ENCODE peak calls at places on chromosomes 7 and 10, in five cellular contexts. K is HCT116, Z is SK-N-SH, H is GM12878, W is H1. A is an unnamed sample.

GRCh38 chr7:157907998-157908782 is 571.4 kb downstream of the DNAJB6 start:
- DNase-seq in K (no peak), H (no peak), W (no peak), Z (no peak), A (no peak)

GRCh38 chr7:43583424-43584199 is 704 bp downstream of the STK17A start:
- DNase-seq in W (peak; percentile 69), H (no peak), K (no peak), Z (peak; percentile 76), A (peak; percentile 67)

GRCh38 chr7:48048113-48048512 is 12.8 kb downstream of the C7orf57 start:
- DNase-seq in W (no peak), H (no peak), K (peak; percentile 26), Z (no peak), A (no peak)

GRCh38 chr10:110170142-110170887 is 37.1 kb upstream of the MXI1 start:
- DNase-seq in Z (no peak), H (no peak), W (peak; percentile 46), K (no peak), A (no peak)

GRCh38 chr10:34320265-34320664 is 494.8 kb downstream of the PARD3 start:
- DNase-seq in W (no peak), H (no peak), K (no peak), Z (peak; percentile 30), A (no peak)

GRCh38 chr7:157576415-157576814 is 239.6 kb downstream of the DNAJB6 start:
- DNase-seq in Z (no peak), K (no peak), W (no peak), H (no peak), A (no peak)

GRCh38 chr7:129650056-129650758 is 38.7 kb downstream of the NRF1 start:
- DNase-seq in W (no peak), Z (no peak), H (no peak), K (no peak), A (no peak)

GRCh38 chr7:4738711-4739527 is 36.5 kb upstream of the AP5Z1 start:
- DNase-seq in Z (peak; percentile 87), W (peak; percentile 51), H (no peak), K (peak; percentile 73), A (peak; percentile 54)

GRCh38 chr10:114094795-114095194 is 51.1 kb downstream of the ADRB1 start:
- DNase-seq in K (no peak), W (no peak), H (no peak), Z (no peak), A (no peak)

GRCh38 chr7:94669773-94670495 is 14.0 kb upstream of the SGCE start:
- DNase-seq in Z (no peak), K (no peak), H (no peak), W (no peak), A (no peak)

GRCh38 chr10:80150172-80150571 is 17.6 kb downstream of the PLAC9 start:
- DNase-seq in K (no peak), Z (no peak), H (no peak), W (no peak), A (no peak)

GRCh38 chr10:63133787-63134557 is 844 bp downstream of the NRBF2 start:
- DNase-seq in W (no peak), Z (no peak), K (no peak), H (no peak), A (peak; percentile 55)

GRCh38 chr7:29345590-29345989 is 151.0 kb downstream of the CHN2 start:
- DNase-seq in K (peak; percentile 10), W (peak; percentile 66), H (no peak), Z (peak; percentile 63), A (peak; percentile 62)

GRCh38 chr10:121442086-121442485 is 156.2 kb downstream of the FGFR2 start:
- DNase-seq in H (no peak), W (no peak), Z (no peak), K (no peak), A (no peak)

GRCh38 chr7:137847418-137848050 is 760 bp upstream of the DGKI start:
- DNase-seq in W (peak; percentile 72), H (peak; percentile 35), Z (no peak), K (no peak), A (no peak)

GRCh38 chr10:95428702-95429101 is 132.5 kb downstream of the SORBS1 start:
- DNase-seq in K (no peak), W (no peak), Z (no peak), H (no peak), A (no peak)

GRCh38 chr10:51699145-51699474 is 285 bp downstream of the CSTF2T start:
- DNase-seq in H (no peak), Z (no peak), K (no peak), W (no peak), A (no peak)

GRCh38 chr7:16936626-16937422 is 55.0 kb upstream of the AGR3 start:
- DNase-seq in H (no peak), Z (no peak), W (no peak), K (no peak), A (no peak)

GRCh38 chr10:10831085-10831484 is 186.6 kb upstream of the CELF2 start:
- DNase-seq in K (no peak), Z (no peak), W (no peak), H (no peak), A (no peak)

GRCh38 chr7:116653204-116653603 is 18.8 kb upstream of the MET start:
- DNase-seq in W (no peak), Z (no peak), H (no peak), K (peak; percentile 49), A (no peak)

DNA sequence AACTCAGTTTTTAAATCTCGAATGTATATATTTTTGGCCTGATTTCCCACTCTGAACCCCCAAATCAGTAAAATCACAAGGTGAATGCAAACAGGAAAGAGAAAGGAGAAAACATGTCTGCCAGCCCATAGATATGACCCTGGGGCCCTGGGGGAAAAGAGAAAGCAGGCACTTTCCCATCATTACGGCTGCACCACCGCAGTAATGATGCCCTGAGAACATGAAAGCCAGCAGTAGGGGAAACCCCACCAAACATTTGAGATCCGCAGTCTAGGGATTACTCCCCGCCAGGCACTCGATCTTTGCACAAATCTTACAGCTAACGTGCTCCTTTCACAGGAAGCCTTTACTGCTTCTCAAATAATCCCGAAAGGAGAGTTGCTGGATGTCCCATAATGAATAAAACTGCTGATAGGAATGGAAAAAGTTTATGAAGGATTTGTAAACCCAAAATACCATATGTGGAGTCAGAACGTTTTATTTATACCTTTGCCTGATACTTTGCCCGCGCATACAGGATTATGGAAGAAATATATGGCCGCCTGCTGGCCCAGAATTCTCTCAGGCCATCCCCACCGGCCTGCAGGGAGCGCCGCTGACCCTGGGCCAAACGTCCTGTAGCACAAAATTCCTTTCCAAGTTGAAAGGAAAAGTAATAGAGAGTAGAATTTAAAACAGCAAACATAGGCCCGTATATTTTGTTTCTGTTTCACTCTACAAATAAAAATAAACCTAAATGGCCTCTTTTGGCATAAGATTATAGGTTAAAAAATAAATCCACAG is 180.0 kb upstream of the INHBA start:
- DNase-seq in H (peak; percentile 80), W (no peak), K (no peak), Z (no peak), A (no peak)
- TF ChIP-seq JUND in H (no peak), W (no peak), K (no peak), Z (no peak), A (no peak)

DNA sequence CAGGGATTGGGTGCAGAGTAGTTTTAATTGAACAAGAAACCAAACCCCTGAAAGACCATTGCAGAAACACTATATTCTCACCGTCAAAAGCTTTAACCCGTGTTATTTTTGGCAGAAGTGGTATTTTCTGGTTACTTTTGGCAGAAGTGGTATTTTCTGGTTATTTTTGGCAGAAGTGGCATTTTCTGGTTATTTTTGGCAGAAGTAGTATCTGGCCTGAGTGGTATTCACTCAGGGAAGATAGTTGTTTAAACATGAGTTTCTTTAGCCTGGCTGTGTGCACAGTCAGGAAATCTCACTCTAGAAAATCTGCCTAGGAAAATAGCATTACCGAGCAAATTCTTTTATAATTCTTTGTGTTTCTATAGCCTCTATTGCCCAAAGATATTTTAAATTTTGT is 322.7 kb downstream of the GFRA1 start:
- DNase-seq in W (no peak), K (no peak), H (no peak), Z (no peak), A (no peak)
- TF ChIP-seq JUND in W (no peak), K (no peak), H (no peak), Z (no peak), A (no peak)

DNA sequence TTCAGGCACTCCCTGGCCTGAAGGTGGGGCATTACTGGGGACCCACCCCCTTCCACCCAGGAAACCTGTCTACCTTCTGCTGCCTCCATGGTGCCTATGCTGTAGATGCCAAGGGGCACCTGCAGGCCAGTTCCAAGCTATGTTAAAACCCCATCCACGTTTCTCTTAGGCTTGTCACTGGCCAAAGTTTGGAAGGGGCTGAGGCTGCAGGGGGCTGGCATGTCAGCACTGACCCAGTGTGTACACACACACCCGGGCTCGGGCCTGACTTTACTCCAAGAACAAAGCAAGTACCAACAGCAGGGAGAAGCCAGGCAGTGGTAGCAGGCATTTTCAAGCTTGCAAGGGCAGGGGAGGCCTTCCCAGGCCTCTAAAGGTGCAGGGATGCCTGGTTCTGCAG is 53.8 kb upstream of the PCDH15 start:
- DNase-seq in W (no peak), H (no peak), Z (no peak), K (no peak), A (no peak)
- TF ChIP-seq JUND in W (no peak), H (no peak), Z (no peak), K (no peak), A (no peak)

GRCh38 chr10:33216661-33217427 is 117.6 kb downstream of the NRP1 start:
- DNase-seq in Z (peak; percentile 56), K (no peak), H (no peak), W (no peak), A (peak; percentile 58)
- TF ChIP-seq JUND in Z (peak; percentile 37), K (no peak), H (no peak), W (no peak), A (peak; percentile 43)

DNA sequence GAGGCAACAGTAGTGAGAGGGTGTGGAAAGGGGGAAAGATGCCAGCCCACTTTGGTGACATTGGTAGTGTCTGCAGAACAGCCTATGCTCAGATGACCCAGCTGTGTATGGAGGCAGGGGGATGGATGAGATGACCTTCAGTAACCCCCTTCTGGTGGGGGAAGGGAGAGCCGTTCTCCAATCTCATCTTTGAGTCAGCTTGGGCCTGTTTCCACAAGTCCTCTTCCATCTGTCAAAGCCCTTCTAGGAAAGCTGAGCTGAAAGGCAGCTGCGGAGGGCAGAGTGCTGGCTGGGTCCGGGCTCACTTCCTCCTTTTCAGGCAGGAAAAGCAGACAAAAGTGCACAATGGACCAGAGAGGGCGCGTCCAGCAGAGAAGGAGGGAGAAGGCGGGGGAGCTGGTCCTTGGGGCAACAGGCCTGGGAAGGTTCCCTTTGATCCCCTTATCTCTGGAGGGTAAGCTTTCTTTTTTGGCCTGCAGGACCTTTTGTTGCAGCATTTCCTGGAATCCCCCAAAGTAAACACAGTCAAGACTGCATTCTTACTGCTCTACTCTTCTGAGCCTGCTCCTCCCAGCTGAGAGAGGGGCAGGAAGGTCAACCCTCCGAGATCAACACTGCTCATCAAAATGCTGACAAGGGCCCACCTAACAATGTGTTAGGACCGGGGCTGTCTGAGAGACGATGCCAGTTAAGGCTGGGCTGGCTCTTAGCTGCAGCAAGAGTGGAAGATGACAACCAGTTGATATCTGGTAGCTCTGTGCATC is 1.2 kb upstream of the LRMDA start:
- DNase-seq in K (no peak), Z (no peak), W (no peak), H (no peak), A (no peak)
- TF ChIP-seq JUND in K (no peak), Z (no peak), W (no peak), H (no peak), A (no peak)